ENCODE peak calls at places on chromosome 13, in five cellular contexts. One of them, this sample, is unnamed.

GRCh38 chr13:99028890-99029289 is 51.0 kb upstream of the DOCK9 start:
- DNase-seq in cardiac muscle cell: no peak
- DNase-seq in left ventricle myocardium inferior: no peak
- DNase-seq in psoas muscle: no peak
- DNase-seq in mucosa of descending colon: no peak
- DNase-seq in this sample: no peak

GRCh38 chr13:111211789-111212516 is 96.8 kb downstream of the ARHGEF7 start:
- DNase-seq in psoas muscle: no peak
- DNase-seq in left ventricle myocardium inferior: no peak
- DNase-seq in mucosa of descending colon: no peak
- DNase-seq in cardiac muscle cell: peak; percentile 66
- DNase-seq in this sample: no peak

GRCh38 chr13:109867766-109868165 is 81.4 kb upstream of the IRS2 start:
- DNase-seq in cardiac muscle cell: no peak
- DNase-seq in left ventricle myocardium inferior: no peak
- DNase-seq in mucosa of descending colon: no peak
- DNase-seq in psoas muscle: no peak
- DNase-seq in this sample: no peak

GRCh38 chr13:29509999-29510586 is 85.4 kb downstream of the SLC7A1 start:
- DNase-seq in left ventricle myocardium inferior: no peak
- DNase-seq in cardiac muscle cell: no peak
- DNase-seq in psoas muscle: no peak
- DNase-seq in mucosa of descending colon: no peak
- DNase-seq in this sample: no peak

GRCh38 chr13:114115191-114115671 is 17.2 kb downstream of the RASA3 start:
- DNase-seq in left ventricle myocardium inferior: no peak
- DNase-seq in mucosa of descending colon: peak; percentile 86
- DNase-seq in psoas muscle: peak; percentile 48
- DNase-seq in cardiac muscle cell: no peak
- DNase-seq in this sample: no peak

GRCh38 chr13:62524498-62524897 is 1108.8 kb upstream of the PCDH20 start:
- DNase-seq in mucosa of descending colon: no peak
- DNase-seq in psoas muscle: no peak
- DNase-seq in left ventricle myocardium inferior: no peak
- DNase-seq in cardiac muscle cell: no peak
- DNase-seq in this sample: no peak

GRCh38 chr13:77190349-77190748 is 136.5 kb downstream of the MYCBP2 start:
- DNase-seq in left ventricle myocardium inferior: no peak
- DNase-seq in mucosa of descending colon: no peak
- DNase-seq in psoas muscle: no peak
- DNase-seq in cardiac muscle cell: no peak
- DNase-seq in this sample: no peak

GRCh38 chr13:19597523-19597922 is 35.9 kb upstream of the MPHOSPH8 start:
- DNase-seq in cardiac muscle cell: no peak
- DNase-seq in left ventricle myocardium inferior: no peak
- DNase-seq in mucosa of descending colon: no peak
- DNase-seq in psoas muscle: no peak
- DNase-seq in this sample: no peak

GRCh38 chr13:108346376-108346775 is 76.9 kb downstream of the TNFSF13B start:
- DNase-seq in left ventricle myocardium inferior: no peak
- DNase-seq in mucosa of descending colon: no peak
- DNase-seq in psoas muscle: no peak
- DNase-seq in cardiac muscle cell: no peak
- DNase-seq in this sample: no peak

GRCh38 chr13:106573855-106574254 is 5.9 kb upstream of the ARGLU1 start:
- DNase-seq in mucosa of descending colon: no peak
- DNase-seq in cardiac muscle cell: no peak
- DNase-seq in left ventricle myocardium inferior: peak; percentile 49
- DNase-seq in psoas muscle: peak; percentile 55
- DNase-seq in this sample: no peak

GRCh38 chr13:96967248-96967745 is 27.0 kb downstream of the OXGR1 start:
- DNase-seq in psoas muscle: no peak
- DNase-seq in mucosa of descending colon: no peak
- DNase-seq in left ventricle myocardium inferior: no peak
- DNase-seq in cardiac muscle cell: no peak
- DNase-seq in this sample: no peak
- TF ChIP-seq CTCF in psoas muscle: no peak
- TF ChIP-seq CTCF in mucosa of descending colon: no peak
- TF ChIP-seq CTCF in left ventricle myocardium inferior: no peak
- TF ChIP-seq CTCF in cardiac muscle cell: no peak
- TF ChIP-seq CTCF in this sample: no peak

GRCh38 chr13:44573790-44574465 is 2.2 kb downstream of the TSC22D1 start:
- DNase-seq in left ventricle myocardium inferior: no peak
- DNase-seq in psoas muscle: no peak
- DNase-seq in cardiac muscle cell: peak; percentile 40
- DNase-seq in mucosa of descending colon: no peak
- DNase-seq in this sample: no peak
- TF ChIP-seq CTCF in left ventricle myocardium inferior: peak; percentile 29
- TF ChIP-seq CTCF in psoas muscle: peak; percentile 57
- TF ChIP-seq CTCF in cardiac muscle cell: peak; percentile 44
- TF ChIP-seq CTCF in mucosa of descending colon: no peak
- TF ChIP-seq CTCF in this sample: peak; percentile 32

DNA sequence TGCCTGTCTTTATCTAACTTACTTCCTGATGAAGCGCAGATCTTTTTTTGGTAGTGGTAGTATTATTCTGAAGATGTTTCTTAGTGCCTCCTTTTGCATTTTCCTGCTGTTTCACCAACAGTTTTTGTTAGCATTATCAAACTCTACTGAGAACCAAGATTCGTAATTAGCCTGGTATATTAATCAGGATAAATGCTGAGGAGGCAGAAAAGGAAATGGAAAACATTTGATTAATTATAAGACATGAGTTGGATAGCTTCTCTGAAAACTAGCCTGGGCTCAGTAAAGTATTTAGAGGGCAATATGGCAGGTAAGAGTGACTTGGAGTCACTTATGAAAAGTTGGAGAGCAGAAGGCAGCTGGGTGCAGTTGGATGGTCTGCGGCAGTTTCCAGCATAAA is 7.1 kb upstream of the TNFRSF19 start:
- DNase-seq in left ventricle myocardium inferior: no peak
- DNase-seq in cardiac muscle cell: no peak
- DNase-seq in psoas muscle: no peak
- DNase-seq in mucosa of descending colon: no peak
- DNase-seq in this sample: no peak
- TF ChIP-seq CTCF in left ventricle myocardium inferior: no peak
- TF ChIP-seq CTCF in cardiac muscle cell: no peak
- TF ChIP-seq CTCF in psoas muscle: no peak
- TF ChIP-seq CTCF in mucosa of descending colon: no peak
- TF ChIP-seq CTCF in this sample: no peak

DNA sequence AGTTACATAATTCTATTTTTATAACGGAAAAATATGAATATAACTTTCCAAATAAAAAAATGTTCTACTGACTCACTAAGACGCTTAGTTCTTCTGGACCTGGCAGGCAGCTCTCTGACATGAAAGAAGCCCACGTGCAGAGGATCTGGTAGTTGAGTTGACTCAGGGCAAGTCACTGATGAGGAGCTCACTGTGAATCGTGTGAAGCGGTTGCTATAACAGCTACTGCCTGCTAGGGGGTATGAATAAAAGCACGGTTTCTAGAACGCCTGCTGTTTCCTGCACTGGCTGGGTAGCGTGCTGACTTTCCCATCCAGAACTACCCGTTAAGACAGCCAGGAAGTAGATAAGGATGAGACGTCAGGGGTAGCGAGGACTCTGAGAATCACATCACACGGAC is 54.7 kb upstream of the WASF3 start:
- DNase-seq in cardiac muscle cell: no peak
- DNase-seq in mucosa of descending colon: no peak
- DNase-seq in left ventricle myocardium inferior: no peak
- DNase-seq in psoas muscle: peak; percentile 44
- DNase-seq in this sample: no peak
- TF ChIP-seq CTCF in cardiac muscle cell: peak; percentile 42
- TF ChIP-seq CTCF in mucosa of descending colon: no peak
- TF ChIP-seq CTCF in left ventricle myocardium inferior: peak; percentile 12
- TF ChIP-seq CTCF in psoas muscle: no peak
- TF ChIP-seq CTCF in this sample: no peak